ENCODE peak calls at places on chromosomes 7 and 10, in ten cellular contexts. H, S, Y, K, J, P, D, U, C and R are unnamed samples.

GRCh38 chr7:16670021-16670420 is 24.0 kb downstream of the BZW2 start:
- DNase-seq in U (no peak), C (no peak), K (no peak), S (peak; percentile 74), Y (no peak), H (no peak), D (no peak), P (no peak), J (no peak), R (no peak)

GRCh38 chr7:125828153-125828690 is 898.6 kb upstream of the POT1 start:
- DNase-seq in S (peak; percentile 26), U (no peak), K (peak; percentile 30), C (no peak), P (no peak), H (no peak), Y (no peak), J (no peak), D (no peak), R (no peak)

GRCh38 chr10:104076743-104077160 is 8.9 kb downstream of the COL17A1 start:
- DNase-seq in Y (peak; percentile 40), J (no peak), D (peak; percentile 58), H (peak; percentile 35), C (no peak), P (no peak), S (no peak), U (no peak), K (peak; percentile 12), R (no peak)

GRCh38 chr10:81040947-81041346 is 503.2 kb downstream of the SH2D4B start:
- DNase-seq in U (no peak), H (no peak), J (no peak), S (no peak), D (no peak), P (no peak), C (no peak), Y (no peak), K (no peak), R (no peak)

GRCh38 chr7:113548137-113548536 is 370.7 kb downstream of the PPP1R3A start:
- DNase-seq in U (no peak), D (no peak), C (no peak), P (no peak), S (no peak), H (no peak), Y (no peak), J (no peak), K (no peak), R (no peak)

GRCh38 chr10:95837783-95838182 is 70.0 kb upstream of the CC2D2B start:
- DNase-seq in J (no peak), K (no peak), C (no peak), D (peak; percentile 51), P (no peak), S (no peak), H (no peak), U (no peak), Y (no peak), R (no peak)

GRCh38 chr10:76150139-76150885 is 718.9 kb downstream of the LRMDA start:
- DNase-seq in Y (peak; percentile 40), H (peak; percentile 30), P (no peak), C (no peak), J (no peak), K (peak; percentile 50), U (no peak), S (peak; percentile 88), D (peak; percentile 63), R (no peak)

GRCh38 chr10:125028291-125028867 is 86.5 kb downstream of the ZRANB1 start:
- DNase-seq in J (no peak), P (no peak), K (peak; percentile 56), C (no peak), Y (no peak), D (no peak), S (peak; percentile 39), H (no peak), U (no peak), R (no peak)

GRCh38 chr7:1397491-1398327 is 61.6 kb downstream of the MICALL2 start:
- DNase-seq in U (no peak), D (no peak), H (no peak), S (peak; percentile 62), K (peak; percentile 64), C (no peak), P (no peak), Y (no peak), J (no peak), R (no peak)

GRCh38 chr10:109966961-109967738 is 40.6 kb upstream of the ADD3 start:
- DNase-seq in C (no peak), H (no peak), D (no peak), K (peak; percentile 56), J (peak; percentile 50), S (peak; percentile 72), P (no peak), Y (no peak), U (no peak), R (no peak)

GRCh38 chr7:111554086-111554485 is 8.2 kb downstream of the IMMP2L start:
- DNase-seq in U (no peak), K (no peak), H (no peak), D (no peak), C (no peak), Y (no peak), P (no peak), J (no peak), S (no peak), R (no peak)

GRCh38 chr7:151853896-151854807 is 22.8 kb downstream of the PRKAG2 start:
- DNase-seq in U (peak; percentile 87), H (no peak), J (no peak), K (no peak), C (no peak), P (peak; percentile 48), Y (no peak), S (no peak), D (peak; percentile 62), R (no peak)

GRCh38 chr7:156943091-156944041 is 6.1 kb upstream of the NOM1 start:
- DNase-seq in S (no peak), J (no peak), P (peak; percentile 70), C (no peak), Y (peak; percentile 51), D (no peak), K (no peak), U (no peak), H (no peak), R (no peak)

DNA sequence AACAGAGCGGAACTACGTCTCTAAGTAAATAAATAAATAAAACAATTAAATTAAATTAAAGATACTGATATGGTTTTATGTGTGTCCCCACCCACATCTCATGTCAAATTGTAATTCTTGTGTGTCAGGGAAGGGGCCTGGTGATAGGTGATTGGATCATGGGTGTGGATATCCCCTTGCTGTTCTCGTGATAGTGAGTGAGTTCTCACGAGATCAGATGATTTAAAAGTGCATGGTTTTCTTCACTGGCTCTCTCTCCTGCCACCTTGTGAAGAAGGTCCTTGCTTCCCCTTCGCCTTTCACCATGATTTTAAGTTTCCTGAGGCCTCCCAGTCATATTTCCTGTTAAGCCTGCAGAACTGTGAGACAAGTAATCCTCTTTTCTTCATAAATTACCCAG is 29.0 kb upstream of the OGDHL start:
- DNase-seq in P (no peak), C (no peak), J (no peak), D (no peak), Y (no peak), H (no peak), K (no peak), S (no peak), U (no peak), R (no peak)
- H3K9me3 ChIP-seq in P (no peaks in the 10 kb centered on the region), C (no peaks in the 10 kb centered on the region), J (no peaks in the 10 kb centered on the region), D (no peaks in the 10 kb centered on the region), Y (no peaks in the 10 kb centered on the region), H (no peaks in the 10 kb centered on the region), K (no peaks in the 10 kb centered on the region), S (no peaks in the 10 kb centered on the region), U (no peaks in the 10 kb centered on the region), R (no peaks in the 10 kb centered on the region)

GRCh38 chr7:101666293-101666692 is 37.2 kb upstream of the MYL10 start:
- DNase-seq in K (no peak), H (no peak), Y (no peak), S (no peak), J (no peak), U (no peak), C (no peak), P (no peak), D (no peak), R (no peak)
- H3K27me3 ChIP-seq in K (no peaks in the 10 kb centered on the region), H (no peaks in the 10 kb centered on the region), Y (no peaks in the 10 kb centered on the region), S (peaks cover 5% of the 10 kb centered on the region), J (peaks cover 18% of the 10 kb centered on the region), U (peaks cover 20% of the 10 kb centered on the region), C (no peaks in the 10 kb centered on the region), P (no peaks in the 10 kb centered on the region), D (no peaks in the 10 kb centered on the region), R (no peaks in the 10 kb centered on the region)

GRCh38 chr10:114110174-114110972 is 63.6 kb downstream of the CCDC186 start:
- DNase-seq in C (no peak), Y (no peak), H (no peak), U (no peak), S (no peak), J (no peak), D (no peak), K (peak; percentile 43), P (no peak), R (no peak)
- TF ChIP-seq CTCF in C (peak; percentile 53), Y (no peak), H (no peak), U (peak; percentile 9), S (peak; percentile 20), J (peak; percentile 23), D (peak; percentile 19), K (peak; percentile 58), P (peak; percentile 5), R (no peak)

GRCh38 chr7:255721-256361 is 34.1 kb upstream of the FOXL3 start:
- DNase-seq in C (no peak), Y (no peak), U (no peak), H (no peak), P (peak; percentile 76), K (no peak), D (peak; percentile 45), J (no peak), S (no peak), R (no peak)

GRCh38 chr7:252981-253380 is 37.0 kb upstream of the FOXL3 start:
- DNase-seq in K (no peak), S (no peak), C (no peak), D (no peak), H (no peak), U (no peak), J (no peak), Y (no peak), P (peak; percentile 53), R (no peak)

GRCh38 chr7:255038-255435 is 34.9 kb upstream of the FOXL3 start:
- DNase-seq in U (no peak), J (no peak), H (no peak), P (peak; percentile 31), C (no peak), Y (no peak), K (no peak), D (peak; percentile 21), S (no peak), R (no peak)

GRCh38 chr7:253491-254336 is 36.3 kb upstream of the FOXL3 start:
- DNase-seq in P (peak; percentile 56), C (no peak), K (no peak), S (no peak), Y (no peak), D (no peak), U (no peak), J (no peak), H (no peak), R (no peak)

GRCh38 chr7:254337-255037 is 35.5 kb upstream of the FOXL3 start:
- DNase-seq in H (no peak), P (peak; percentile 31), K (no peak), U (no peak), D (peak; percentile 31), J (no peak), S (no peak), Y (no peak), C (no peak), R (no peak)
- H3K9me3 ChIP-seq in H (no peaks in the 10 kb centered on the region), P (no peaks in the 10 kb centered on the region), K (no peaks in the 10 kb centered on the region), U (no peaks in the 10 kb centered on the region), D (no peaks in the 10 kb centered on the region), J (peaks cover 69% of the 10 kb centered on the region), S (no peaks in the 10 kb centered on the region), Y (no peaks in the 10 kb centered on the region), C (no peaks in the 10 kb centered on the region), R (no peaks in the 10 kb centered on the region)